ENCODE peak calls at places on chromosomes 2 and 18, in four cellular contexts. D is IMR-90, O is SJSA1, Z is esophagus squamous epithelium. H is an unnamed sample.

GRCh38 chr18:69885841-69886531 is 61.7 kb downstream of the CD226 start:
- DNase-seq in D (no peak), O (no peak), Z (no peak), H (no peak)

GRCh38 chr18:79928563-79928960 is 22.9 kb downstream of the SLC66A2 start:
- DNase-seq in D (no peak), O (no peak), Z (no peak), H (no peak)

GRCh38 chr18:12904012-12904516 is 20.0 kb upstream of the PTPN2 start:
- DNase-seq in D (no peak), O (no peak), Z (no peak), H (no peak)

GRCh38 chr2:206260427-206261012 is 13.9 kb upstream of the ZDBF2 start:
- DNase-seq in D (peak), O (peak), Z (no peak), H (no peak)

GRCh38 chr18:36786686-36787085 is 42.1 kb downstream of the TPGS2 start:
- DNase-seq in D (peak), O (peak), Z (no peak), H (peak)

GRCh38 chr2:172435608-172435911 is 8.2 kb downstream of the ITGA6 start:
- DNase-seq in D (no peak), O (no peak), Z (no peak), H (no peak)

GRCh38 chr2:35783723-35784122 is 571.9 kb upstream of the CRIM1 start:
- DNase-seq in D (no peak), O (no peak), Z (no peak), H (no peak)

GRCh38 chr2:144004742-144005141 is 515.2 kb downstream of the ZEB2 start:
- DNase-seq in D (no peak), O (no peak), Z (no peak), H (no peak)

GRCh38 chr2:3611136-3611535 is 16.2 kb downstream of the COLEC11 start:
- DNase-seq in D (no peak), O (no peak), Z (no peak), H (no peak)

DNA sequence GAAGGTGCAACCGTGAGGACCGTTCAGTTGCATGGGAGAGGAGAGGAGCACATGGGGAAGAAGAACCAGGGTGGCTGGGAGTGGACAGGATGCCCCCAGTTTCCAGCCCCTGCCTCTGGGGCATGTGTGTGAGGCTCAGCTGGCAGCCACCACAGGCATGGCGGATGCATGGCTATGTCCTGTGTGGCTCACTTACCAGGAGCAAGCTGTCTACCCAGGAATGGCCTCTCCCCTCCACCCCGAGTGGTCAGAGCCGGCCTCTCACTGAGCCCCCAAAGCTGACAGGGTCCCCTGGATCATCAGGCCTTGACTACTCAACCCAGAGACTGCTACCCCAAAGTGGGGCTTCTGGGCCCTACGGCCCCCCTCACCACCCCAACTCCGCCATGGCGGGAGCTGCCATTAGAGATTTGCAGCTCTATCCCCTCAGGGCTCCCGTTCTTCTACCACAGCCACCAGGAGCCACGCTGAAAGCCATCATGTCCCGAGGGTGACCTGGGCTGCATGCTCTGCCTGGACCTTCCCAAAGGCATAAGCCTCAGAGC is 65.3 kb downstream of the RHOB start:
- DNase-seq in D (no peak), O (no peak), Z (no peak), H (no peak)
- H3K27ac ChIP-seq in D (no peak), O (no peak), Z (no peak), H (no peak)

GRCh38 chr2:163730556-163730955 is 5.3 kb downstream of the FIGN start:
- DNase-seq in D (no peak), O (no peak), Z (no peak), H (no peak)

GRCh38 chr2:163734401-163734800 is 1.4 kb downstream of the FIGN start:
- DNase-seq in D (no peak), O (peak), Z (no peak), H (no peak)

GRCh38 chr2:163731735-163732134 is 4.1 kb downstream of the FIGN start:
- DNase-seq in D (no peak), O (peak), Z (no peak), H (no peak)

GRCh38 chr2:163733301-163733938 is 2.4 kb downstream of the FIGN start:
- DNase-seq in D (peak), O (peak), Z (no peak), H (no peak)

GRCh38 chr2:163732718-163733117 is 3.1 kb downstream of the FIGN start:
- DNase-seq in D (no peak), O (no peak), Z (no peak), H (no peak)
- H3K27ac ChIP-seq in D (no peak), O (no peak), Z (no peak), H (no peak)

GRCh38 chr2:119254601-119255080 is 31.0 kb downstream of the STEAP3 start:
- DNase-seq in D (no peak), O (no peak), Z (no peak), H (no peak)
- H3K27ac ChIP-seq in D (no peak), O (peak), Z (no peak), H (no peak)

GRCh38 chr2:241673797-241674725 is 12.6 kb downstream of the DTYMK start:
- DNase-seq in D (no peak), O (no peak), Z (no peak), H (no peak)
- H3K27ac ChIP-seq in D (no peak), O (no peak), Z (no peak), H (no peak)

DNA sequence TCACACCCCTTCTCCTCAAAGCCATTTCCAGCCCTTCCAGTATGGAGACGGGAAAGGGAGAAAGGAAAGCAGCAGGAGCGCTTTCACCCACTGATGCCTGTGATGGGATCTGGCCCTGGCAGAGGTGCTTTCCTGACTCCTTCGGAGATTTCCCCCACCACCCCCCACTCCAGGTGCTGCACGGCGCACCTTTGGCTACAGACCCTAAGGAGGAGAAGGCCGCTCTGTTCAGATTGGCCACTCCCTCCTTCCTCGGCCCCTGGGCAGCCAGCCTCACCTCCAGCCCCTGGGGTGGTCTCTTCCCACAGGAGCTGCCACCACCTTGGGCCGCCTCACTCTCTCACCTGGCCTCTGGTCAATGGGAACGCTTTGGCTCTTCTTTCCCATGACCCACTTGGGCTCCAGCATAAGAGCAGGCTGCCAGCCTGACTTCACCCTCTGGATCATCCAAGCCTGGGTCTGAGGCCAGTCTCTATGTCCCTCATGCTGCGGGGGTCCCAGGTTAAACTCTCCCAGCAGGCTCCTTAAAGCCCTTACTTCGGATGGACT is 18.4 kb upstream of the MAL start:
- DNase-seq in D (no peak), O (no peak), Z (no peak), H (no peak)
- H3K27ac ChIP-seq in D (no peak), O (no peak), Z (no peak), H (no peak)

GRCh38 chr2:42180300-42180699 is 11.1 kb downstream of the EML4 start:
- DNase-seq in D (no peak), O (no peak), Z (no peak), H (no peak)
- H3K27ac ChIP-seq in D (no peak), O (no peak), Z (no peak), H (no peak)

H was measured in foreskin keratinocyte.